ENCODE peak calls at places on chromosomes 7 and 10, in nine cellular contexts. U is GM03348; S is CD8-positive, alpha-beta T cell; W is hepatic stellate cell; Q is neural crest cell; M is NCI-H1105; P is psoas muscle; X is T-helper 1 cell; Z is stimulated activated CD4-positive, alpha-beta T cell treated with anti-CD3 and anti-CD28 coated beads, Interleukin-1b, Interleukin-23, amount 100 ng/mL, for 4 hours. C is an unnamed sample.
A peak's percentile ranks its signal among the peaks of the same experiment; 100 is the strongest.

GRCh38 chr7:117673367-117673766 is 193.5 kb downstream of the CFTR start:
- DNase-seq in X (no peak), S (no peak), Q (peak; percentile 7), Z (no peak), M (peak; percentile 65), P (no peak), U (no peak), W (no peak), C (peak; percentile 92)

GRCh38 chr7:87028636-87029035 is 30.8 kb downstream of the ELAPOR2 start:
- DNase-seq in Q (no peak), M (no peak), S (no peak), P (no peak), X (no peak), Z (no peak), U (no peak), W (no peak), C (no peak)

GRCh38 chr10:95260397-95260881 is 30.4 kb downstream of the PDLIM1 start:
- DNase-seq in Q (no peak), Z (no peak), X (no peak), M (no peak), U (peak; percentile 86), S (no peak), W (peak; percentile 78), P (no peak), C (no peak)

GRCh38 chr10:125157473-125157865 is 2.9 kb downstream of the CTBP2 start:
- DNase-seq in W (no peak), X (no peak), Q (no peak), S (no peak), U (no peak), M (peak; percentile 35), P (no peak), Z (no peak), C (peak; percentile 25)

GRCh38 chr10:43965033-43965917 is 316.6 kb upstream of the ZNF32 start:
- DNase-seq in P (no peak), M (no peak), X (no peak), W (peak; percentile 73), U (peak; percentile 74), S (peak; percentile 6), Z (no peak), Q (no peak), C (no peak)

GRCh38 chr10:17109475-17110207 is 20.0 kb downstream of the CUBN start:
- DNase-seq in Z (no peak), Q (no peak), X (no peak), P (no peak), W (peak; percentile 27), M (no peak), U (peak; percentile 71), S (no peak), C (no peak)

GRCh38 chr10:6141296-6142151 is 52.7 kb downstream of the RBM17 start:
- DNase-seq in Q (no peak), M (no peak), P (peak; percentile 61), W (peak; percentile 91), U (peak; percentile 85), S (no peak), X (peak; percentile 82), Z (no peak), C (no peak)

GRCh38 chr7:1735262-1735661 is 65.2 kb downstream of the ELFN1 start:
- DNase-seq in S (no peak), W (no peak), Q (no peak), P (no peak), M (no peak), Z (no peak), U (no peak), X (no peak), C (no peak)

GRCh38 chr10:72096115-72097000 is 8.0 kb upstream of the SPOCK2 start:
- DNase-seq in U (no peak), W (peak; percentile 48), S (no peak), Q (no peak), Z (no peak), P (no peak), M (no peak), X (peak; percentile 40), C (no peak)

GRCh38 chr7:38506756-38507155 is 124.4 kb downstream of the AMPH start:
- DNase-seq in Z (no peak), Q (no peak), P (no peak), X (no peak), S (no peak), M (no peak), U (peak; percentile 67), W (peak; percentile 16), C (no peak)

GRCh38 chr7:128191136-128191844 is 49.8 kb upstream of the LEP start:
- DNase-seq in X (no peak), Q (no peak), P (no peak), S (no peak), Z (no peak), M (no peak), U (no peak), W (no peak), C (no peak)

GRCh38 chr10:42491001-42491592 is 147.3 kb downstream of the ZNF33B start:
- DNase-seq in S (no peak), X (no peak), Z (no peak), M (no peak), W (no peak), U (peak; percentile 13), P (no peak), Q (no peak), C (no peak)

GRCh38 chr7:105648561-105649401 is 67.5 kb upstream of the EFCAB10 start:
- DNase-seq in U (no peak), P (no peak), Z (no peak), X (no peak), W (no peak), S (no peak), Q (no peak), M (peak; percentile 93), C (peak; percentile 85)

GRCh38 chr10:90674927-90675326 is 182.9 kb downstream of the HTR7 start:
- DNase-seq in U (peak; percentile 4), M (no peak), Q (no peak), X (no peak), Z (no peak), P (no peak), W (peak; percentile 27), S (no peak), C (no peak)

GRCh38 chr7:31883761-31884164 is 186.4 kb downstream of the PDE1C start:
- DNase-seq in M (no peak), X (peak; percentile 2), S (no peak), P (no peak), W (no peak), Q (no peak), Z (no peak), U (peak; percentile 44), C (no peak)